ENCODE peak calls at places on chromosome 2, in six cellular contexts. D is D341Med; W is activated CD4-positive, alpha-beta memory T cell treated with anti-CD3 and anti-CD28 coated beads for 36 hours; Y is mesenteric fat pad; H is PC-3; N is right atrium auricular region. Q is an unnamed sample.

GRCh38 chr2:206955253-206955652 is 15.9 kb downstream of the CPO start:
- DNase-seq in W (no peak), Y (no peak), D (no peak), N (no peak), H (no peak), Q (no peak)

GRCh38 chr2:200350796-200351195 is 44.3 kb downstream of the SPATS2L start:
- DNase-seq in N (no peak), D (no peak), W (no peak), Y (no peak), H (no peak), Q (no peak)

GRCh38 chr2:11710210-11710609 is 36.2 kb upstream of the LPIN1 start:
- DNase-seq in H (peak), N (no peak), Y (no peak), W (no peak), D (no peak), Q (no peak)

GRCh38 chr2:35415282-35415681 is 940.3 kb upstream of the CRIM1 start:
- DNase-seq in Y (no peak), D (no peak), W (no peak), N (no peak), H (peak), Q (no peak)

GRCh38 chr2:225122007-225122406 is 79.7 kb upstream of the DOCK10 start:
- DNase-seq in N (no peak), W (peak), Y (no peak), H (no peak), D (no peak), Q (no peak)

GRCh38 chr2:172431428-172431827 is 4.0 kb downstream of the ITGA6 start:
- DNase-seq in N (no peak), D (no peak), H (no peak), W (no peak), Y (no peak), Q (no peak)

GRCh38 chr2:218444692-218445357 is 25.9 kb downstream of the VIL1 start:
- DNase-seq in Y (no peak), W (no peak), N (no peak), H (peak), D (no peak), Q (no peak)

GRCh38 chr2:44918095-44918775 is 23.3 kb upstream of the SIX3 start:
- DNase-seq in W (no peak), N (no peak), D (no peak), H (peak), Y (no peak), Q (no peak)

GRCh38 chr2:241514986-241515737 is 6.8 kb upstream of the STK25 start:
- DNase-seq in H (no peak), D (no peak), W (no peak), N (no peak), Y (no peak), Q (no peak)

GRCh38 chr2:162038676-162039075 is 35.3 kb downstream of the DPP4 start:
- DNase-seq in W (no peak), D (no peak), N (no peak), Y (no peak), H (no peak), Q (no peak)

GRCh38 chr2:27795868-27796277 is 24.4 kb downstream of the MRPL33 start:
- DNase-seq in W (no peak), Y (no peak), N (no peak), D (no peak), H (no peak), Q (peak)

GRCh38 chr2:56448403-56448998 is 264.7 kb downstream of the CCDC85A start:
- DNase-seq in Y (no peak), W (no peak), D (no peak), H (peak), N (no peak), Q (no peak)

GRCh38 chr2:238226698-238227586 is 12.9 kb downstream of the HES6 start:
- DNase-seq in W (no peak), N (no peak), H (no peak), Y (no peak), D (no peak), Q (no peak)

GRCh38 chr2:126638781-126639180 is 17.2 kb upstream of the GYPC start:
- DNase-seq in H (no peak), Y (no peak), W (no peak), N (no peak), D (no peak), Q (peak)

GRCh38 chr2:109403841-109404201 is 209.9 kb downstream of the SEPTIN10 start:
- DNase-seq in D (no peak), W (peak), H (peak), Y (no peak), N (no peak), Q (no peak)

GRCh38 chr2:69797836-69798465 is 31.5 kb upstream of the GMCL1 start:
- DNase-seq in Y (no peak), N (peak), H (peak), W (no peak), D (no peak), Q (peak)

GRCh38 chr2:48738806-48739205 is 16.7 kb downstream of the LHCGR start:
- DNase-seq in W (no peak), H (peak), Y (no peak), N (no peak), D (no peak), Q (no peak)

GRCh38 chr2:206562375-206562774 is 79.9 kb upstream of the FAM237A start:
- DNase-seq in N (no peak), Y (no peak), W (no peak), H (peak), D (no peak), Q (no peak)

GRCh38 chr2:191622374-191623320 is 55.3 kb upstream of the NABP1 start:
- DNase-seq in W (peak), H (peak), Y (no peak), D (no peak), N (no peak), Q (no peak)